ENCODE peak calls at places on chromosomes 4 and X, in five cellular contexts. G, J, V, U and M are unnamed samples.

GRCh38 chrX:115562492-115562872 is 1.5 kb downstream of the PLS3 start:
- DNase-seq in G (no peak), V (no peak), J (no peak), U (no peak), M (no peak)

GRCh38 chr4:174284181-174284886 is 623 bp downstream of the CEP44 start:
- DNase-seq in U (no peak), J (no peak), V (peak; percentile 10), G (peak; percentile 24), M (peak; percentile 8)

GRCh38 chr4:69532125-69532524 is 36.4 kb upstream of the UGT2B4 start:
- DNase-seq in U (no peak), J (no peak), V (no peak), G (no peak), M (no peak)

GRCh38 chr4:77076889-77077635 is 1.3 kb upstream of the CCNI start:
- DNase-seq in V (no peak), U (no peak), G (no peak), J (no peak), M (no peak)

GRCh38 chrX:9670136-9670905 is 95.3 kb downstream of the GPR143 start:
- DNase-seq in G (no peak), J (no peak), U (no peak), V (no peak), M (peak; percentile 24)

GRCh38 chr4:17094811-17095210 is 196.4 kb upstream of the LDB2 start:
- DNase-seq in G (no peak), J (no peak), U (no peak), V (no peak), M (no peak)

GRCh38 chr4:56080384-56080783 is 131.6 kb downstream of the CEP135 start:
- DNase-seq in G (peak; percentile 77), U (no peak), V (peak; percentile 50), J (no peak), M (no peak)

GRCh38 chr4:41050840-41051775 is 163.2 kb downstream of the APBB2 start:
- DNase-seq in U (no peak), J (no peak), G (no peak), V (no peak), M (no peak)

GRCh38 chr4:164252286-164252685 is 501.6 kb upstream of the SMIM31 start:
- DNase-seq in U (no peak), J (peak; percentile 62), V (no peak), G (no peak), M (no peak)

GRCh38 chr4:186149872-186150271 is 41.5 kb upstream of the CYP4V2 start:
- DNase-seq in V (peak; percentile 45), G (peak; percentile 46), J (no peak), U (no peak), M (no peak)

GRCh38 chr4:102501176-102501634 is at the start of gene NFKB1:
- DNase-seq in G (peak; percentile 77), V (peak; percentile 73), U (peak; percentile 94), J (peak; percentile 48), M (peak; percentile 49)

DNA sequence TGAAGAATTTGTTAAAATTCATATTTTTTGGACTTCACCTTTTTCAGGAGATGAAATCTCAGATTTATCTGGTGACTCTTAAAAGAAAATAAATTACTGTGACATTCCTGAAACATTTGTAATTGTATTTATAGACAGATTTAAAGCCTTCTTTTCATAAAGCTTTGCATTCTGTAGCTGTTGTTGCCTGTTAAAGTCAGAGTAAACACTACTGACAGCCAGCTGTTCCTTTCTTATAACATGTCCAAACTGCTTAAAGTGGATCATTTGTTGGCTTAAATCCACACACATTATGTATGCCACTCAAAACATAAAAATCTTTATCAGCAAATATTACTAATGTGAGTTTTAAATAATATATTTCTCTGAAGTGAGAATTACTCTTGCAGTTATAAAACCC is 157.5 kb downstream of the TECRL start:
- DNase-seq in G (no peak), U (no peak), V (no peak), J (no peak), M (no peak)
- H3K4me3 ChIP-seq in G (no peak overlapping the region), U (no peak overlapping the region), V (no peak overlapping the region), J (no peak overlapping the region), M (no peak overlapping the region)

DNA sequence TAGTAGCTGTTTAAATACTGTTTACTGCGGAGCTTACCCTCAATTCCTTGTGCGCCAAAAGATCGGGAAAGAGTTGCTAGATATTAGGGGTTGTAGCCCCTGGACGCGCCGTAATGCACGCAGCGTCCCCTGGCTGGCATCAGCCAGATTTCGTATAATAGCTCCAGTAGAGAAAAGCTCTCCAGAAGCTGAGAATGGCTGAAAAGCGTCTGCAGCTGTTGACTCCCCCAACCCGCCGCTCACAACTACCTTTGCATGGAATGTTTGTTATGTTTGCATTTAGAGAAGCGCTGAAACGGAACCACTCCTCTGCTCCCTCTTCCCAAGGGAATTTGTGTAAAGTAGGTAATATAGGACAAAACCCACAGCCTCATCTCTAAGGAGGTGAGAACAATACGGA is 3.7 kb downstream of the DOCK11 start:
- DNase-seq in V (no peak), G (no peak), J (no peak), U (no peak), M (no peak)
- TF ChIP-seq CTCF in V (no peak), G (no peak), J (no peak), U (no peak), M (peak; percentile 32)

GRCh38 chrX:13007519-13008188 is 32.7 kb downstream of the TMSB4X start:
- DNase-seq in J (no peak), G (no peak), U (no peak), V (no peak), M (peak; percentile 57)
- H3K4me3 ChIP-seq in J (no peak overlapping the region), G (no peak overlapping the region), U (no peak overlapping the region), V (no peak overlapping the region), M (no peak overlapping the region)

DNA sequence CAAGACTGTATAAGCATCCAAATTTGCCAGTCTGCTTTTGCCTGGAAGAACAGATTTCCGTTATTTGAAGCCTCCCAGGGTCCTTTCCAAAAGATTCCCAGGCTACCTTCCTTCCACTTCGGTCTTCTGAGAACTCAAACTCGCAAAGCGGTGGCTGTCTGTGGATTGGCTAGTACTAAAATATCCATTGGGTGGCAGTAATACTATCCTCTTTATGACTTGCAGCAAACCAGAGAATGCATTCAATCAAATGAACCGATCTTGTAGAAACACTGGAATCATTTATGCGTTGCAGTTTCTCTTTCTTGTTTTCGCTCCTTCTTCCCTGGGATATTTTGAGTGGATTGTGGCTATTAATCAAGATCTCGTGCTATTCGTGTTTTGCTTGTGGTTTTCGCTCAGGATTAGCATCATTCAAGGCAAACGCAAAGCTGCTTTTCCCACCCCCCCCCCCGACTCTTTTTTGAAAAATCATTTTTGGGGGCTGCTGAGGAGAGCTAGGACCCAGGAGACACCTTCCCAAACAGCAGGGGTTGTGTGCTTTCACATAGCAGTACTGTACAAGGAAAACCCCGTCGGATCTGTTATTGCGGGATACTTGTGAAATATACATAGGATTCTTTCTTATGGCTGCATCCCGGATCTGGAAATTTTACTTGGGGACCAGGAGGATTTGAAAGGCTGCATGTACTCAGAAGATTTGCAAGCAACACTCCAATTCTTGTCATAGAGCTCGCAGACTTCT is at the start of gene IL1RAPL1:
- DNase-seq in G (no peak), J (no peak), V (no peak), U (no peak), M (peak; percentile 49)
- TF ChIP-seq CTCF in G (no peak), J (no peak), V (no peak), U (no peak), M (peak; percentile 32)

DNA sequence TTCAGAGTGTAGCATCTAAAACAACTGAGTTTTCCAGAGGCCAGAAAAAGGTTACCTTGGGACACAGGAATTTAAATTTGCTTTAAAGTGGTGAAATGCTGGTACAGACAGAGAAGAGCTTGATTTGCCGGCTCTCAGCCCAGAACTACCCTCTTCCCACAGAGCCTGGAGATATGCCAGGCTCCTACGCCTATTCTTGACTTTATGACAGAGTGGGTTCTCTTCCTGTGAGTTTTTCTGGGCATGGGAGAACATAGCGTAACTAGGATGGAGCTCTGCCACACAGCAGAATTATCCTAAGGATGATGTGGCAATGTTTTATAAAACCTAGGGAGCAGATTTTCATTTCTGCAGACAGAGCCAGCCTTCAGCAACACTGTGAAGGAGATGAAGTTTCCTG is 241.8 kb downstream of the GRIA3 start:
- DNase-seq in J (peak; percentile 37), U (no peak), G (no peak), V (no peak), M (no peak)
- H3K4me3 ChIP-seq in J (no peak overlapping the region), U (no peak overlapping the region), G (no peak overlapping the region), V (no peak overlapping the region), M (no peak overlapping the region)

GRCh38 chr4:8169763-8170162 is 11.2 kb upstream of the ABLIM2 start:
- DNase-seq in V (no peak), U (no peak), G (no peak), J (no peak), M (no peak)
- TF ChIP-seq CTCF in V (no peak), U (no peak), G (no peak), J (no peak), M (no peak)

GRCh38 chr4:98287328-98287727 is 26.1 kb downstream of the RAP1GDS1 start:
- DNase-seq in J (no peak), U (no peak), G (no peak), V (no peak), M (no peak)
- H3K4me3 ChIP-seq in J (no peak overlapping the region), U (no peak overlapping the region), G (no peak overlapping the region), V (no peak overlapping the region), M (no peak overlapping the region)

DNA sequence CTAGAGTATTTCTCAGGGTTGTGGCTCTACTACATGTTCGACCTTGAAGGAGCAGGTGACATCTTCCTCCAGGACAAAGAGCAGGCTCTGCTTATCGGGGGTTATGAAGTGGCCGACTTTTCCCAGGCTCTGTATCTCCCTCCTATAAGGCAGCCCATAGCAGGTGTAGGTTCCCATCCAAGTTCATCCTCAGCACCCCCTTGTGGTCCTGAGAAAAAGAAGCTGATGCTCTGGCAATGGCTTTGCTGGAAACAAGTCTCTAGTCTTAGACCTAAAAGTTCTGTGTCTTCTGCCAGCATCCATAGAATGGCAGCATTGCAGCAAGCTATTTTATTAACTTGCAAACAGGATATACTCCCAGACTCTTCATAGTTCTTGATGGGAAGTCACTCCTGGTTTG is 836.6 kb upstream of the PRKX start:
- DNase-seq in J (no peak), G (no peak), U (no peak), V (no peak), M (no peak)
- TF ChIP-seq CTCF in J (no peak), G (no peak), U (no peak), V (no peak), M (no peak)